ENCODE peak calls at places on chromosome 11, in six cellular contexts. One of them, this sample, is unnamed.

GRCh38 chr11:117669062-117669461 is 128.0 kb downstream of the DSCAML1 start:
- DNase-seq in DND-41: no peak
- DNase-seq in tibial nerve: no peak
- DNase-seq in choroid plexus epithelial cell: no peak
- DNase-seq in body of pancreas: no peak
- DNase-seq in brain microvascular endothelial cell: no peak
- DNase-seq in this sample: no peak

GRCh38 chr11:9533736-9534473 is 39.6 kb upstream of the WEE1 start:
- DNase-seq in DND-41: no peak
- DNase-seq in tibial nerve: no peak
- DNase-seq in choroid plexus epithelial cell: no peak
- DNase-seq in body of pancreas: no peak
- DNase-seq in brain microvascular endothelial cell: no peak
- DNase-seq in this sample: no peak

GRCh38 chr11:111575748-111576147 is 26.5 kb upstream of the SIK2 start:
- DNase-seq in DND-41: no peak
- DNase-seq in tibial nerve: no peak
- DNase-seq in choroid plexus epithelial cell: no peak
- DNase-seq in body of pancreas: no peak
- DNase-seq in brain microvascular endothelial cell: no peak
- DNase-seq in this sample: no peak

GRCh38 chr11:76794371-76795284 is 11.5 kb downstream of the TSKU start:
- DNase-seq in DND-41: no peak
- DNase-seq in tibial nerve: no peak
- DNase-seq in choroid plexus epithelial cell: no peak
- DNase-seq in body of pancreas: no peak
- DNase-seq in brain microvascular endothelial cell: no peak
- DNase-seq in this sample: no peak

GRCh38 chr11:86741489-86742435 is 58.6 kb upstream of the PRSS23 start:
- DNase-seq in DND-41: no peak
- DNase-seq in tibial nerve: no peak
- DNase-seq in choroid plexus epithelial cell: peak; percentile 91
- DNase-seq in body of pancreas: no peak
- DNase-seq in brain microvascular endothelial cell: peak; percentile 87
- DNase-seq in this sample: no peak

GRCh38 chr11:3929232-3929631 is 73.8 kb downstream of the STIM1 start:
- DNase-seq in DND-41: no peak
- DNase-seq in tibial nerve: no peak
- DNase-seq in choroid plexus epithelial cell: no peak
- DNase-seq in body of pancreas: peak; percentile 21
- DNase-seq in brain microvascular endothelial cell: no peak
- DNase-seq in this sample: no peak

GRCh38 chr11:76604652-76605241 is 65.8 kb downstream of the LRRC32 start:
- DNase-seq in DND-41: no peak
- DNase-seq in tibial nerve: no peak
- DNase-seq in choroid plexus epithelial cell: peak; percentile 57
- DNase-seq in body of pancreas: peak; percentile 72
- DNase-seq in brain microvascular endothelial cell: no peak
- DNase-seq in this sample: no peak

GRCh38 chr11:79864882-79865281 is 424.1 kb upstream of the TENM4 start:
- DNase-seq in DND-41: no peak
- DNase-seq in tibial nerve: no peak
- DNase-seq in choroid plexus epithelial cell: no peak
- DNase-seq in body of pancreas: no peak
- DNase-seq in brain microvascular endothelial cell: peak; percentile 1
- DNase-seq in this sample: no peak

GRCh38 chr11:1519028-1519736 is 32.6 kb upstream of the MOB2 start:
- DNase-seq in DND-41: no peak
- DNase-seq in tibial nerve: no peak
- DNase-seq in choroid plexus epithelial cell: no peak
- DNase-seq in body of pancreas: no peak
- DNase-seq in brain microvascular endothelial cell: no peak
- DNase-seq in this sample: no peak

GRCh38 chr11:70680781-70681281 is 282.5 kb downstream of the CTTN start:
- DNase-seq in DND-41: no peak
- DNase-seq in tibial nerve: no peak
- DNase-seq in choroid plexus epithelial cell: no peak
- DNase-seq in body of pancreas: no peak
- DNase-seq in brain microvascular endothelial cell: no peak
- DNase-seq in this sample: no peak

GRCh38 chr11:10973416-10973815 is 115.6 kb upstream of the ZBED5 start:
- DNase-seq in DND-41: no peak
- DNase-seq in tibial nerve: no peak
- DNase-seq in choroid plexus epithelial cell: no peak
- DNase-seq in body of pancreas: peak; percentile 6
- DNase-seq in brain microvascular endothelial cell: no peak
- DNase-seq in this sample: no peak

GRCh38 chr11:133928628-133929059 is 28.1 kb downstream of the IGSF9B start:
- DNase-seq in DND-41: peak; percentile 58
- DNase-seq in tibial nerve: no peak
- DNase-seq in choroid plexus epithelial cell: peak; percentile 5
- DNase-seq in body of pancreas: no peak
- DNase-seq in brain microvascular endothelial cell: no peak
- DNase-seq in this sample: no peak

GRCh38 chr11:62923634-62924411 is 2.7 kb upstream of the CHRM1 start:
- DNase-seq in DND-41: no peak
- DNase-seq in tibial nerve: no peak
- DNase-seq in choroid plexus epithelial cell: no peak
- DNase-seq in body of pancreas: no peak
- DNase-seq in brain microvascular endothelial cell: no peak
- DNase-seq in this sample: peak; percentile 71

GRCh38 chr11:14081541-14082211 is 119.2 kb downstream of the SPON1 start:
- DNase-seq in DND-41: no peak
- DNase-seq in tibial nerve: no peak
- DNase-seq in choroid plexus epithelial cell: no peak
- DNase-seq in body of pancreas: no peak
- DNase-seq in brain microvascular endothelial cell: no peak
- DNase-seq in this sample: no peak

GRCh38 chr11:78100276-78101040 is 20.8 kb upstream of the NDUFC2 start:
- DNase-seq in DND-41: no peak
- DNase-seq in tibial nerve: no peak
- DNase-seq in choroid plexus epithelial cell: no peak
- DNase-seq in body of pancreas: no peak
- DNase-seq in brain microvascular endothelial cell: no peak
- DNase-seq in this sample: no peak

GRCh38 chr11:129798212-129798611 is 17.4 kb upstream of the TMEM45B start:
- DNase-seq in DND-41: no peak
- DNase-seq in tibial nerve: no peak
- DNase-seq in choroid plexus epithelial cell: no peak
- DNase-seq in body of pancreas: no peak
- DNase-seq in brain microvascular endothelial cell: no peak
- DNase-seq in this sample: no peak

GRCh38 chr11:46369458-46370152 is 11.9 kb upstream of the MDK start:
- DNase-seq in DND-41: peak; percentile 65
- DNase-seq in tibial nerve: peak; percentile 22
- DNase-seq in choroid plexus epithelial cell: peak; percentile 88
- DNase-seq in body of pancreas: no peak
- DNase-seq in brain microvascular endothelial cell: peak; percentile 63
- DNase-seq in this sample: peak; percentile 70

GRCh38 chr11:102047305-102047924 is at the start of gene CFAP300:
- DNase-seq in DND-41: no peak
- DNase-seq in tibial nerve: peak; percentile 88
- DNase-seq in choroid plexus epithelial cell: peak; percentile 81
- DNase-seq in body of pancreas: peak; percentile 76
- DNase-seq in brain microvascular endothelial cell: peak; percentile 83
- DNase-seq in this sample: peak; percentile 34

GRCh38 chr11:47500121-47500520 is 51.2 kb upstream of the RAPSN start:
- DNase-seq in DND-41: no peak
- DNase-seq in tibial nerve: no peak
- DNase-seq in choroid plexus epithelial cell: no peak
- DNase-seq in body of pancreas: no peak
- DNase-seq in brain microvascular endothelial cell: no peak
- DNase-seq in this sample: no peak

GRCh38 chr11:73342633-73343032 is 33.6 kb upstream of the RELT start:
- DNase-seq in DND-41: no peak
- DNase-seq in tibial nerve: no peak
- DNase-seq in choroid plexus epithelial cell: no peak
- DNase-seq in body of pancreas: no peak
- DNase-seq in brain microvascular endothelial cell: no peak
- DNase-seq in this sample: no peak
- TF ChIP-seq CTCF in DND-41: no peak
- TF ChIP-seq CTCF in tibial nerve: no peak
- TF ChIP-seq CTCF in choroid plexus epithelial cell: no peak
- TF ChIP-seq CTCF in body of pancreas: no peak
- TF ChIP-seq CTCF in brain microvascular endothelial cell: no peak
- TF ChIP-seq CTCF in this sample: no peak

DNA sequence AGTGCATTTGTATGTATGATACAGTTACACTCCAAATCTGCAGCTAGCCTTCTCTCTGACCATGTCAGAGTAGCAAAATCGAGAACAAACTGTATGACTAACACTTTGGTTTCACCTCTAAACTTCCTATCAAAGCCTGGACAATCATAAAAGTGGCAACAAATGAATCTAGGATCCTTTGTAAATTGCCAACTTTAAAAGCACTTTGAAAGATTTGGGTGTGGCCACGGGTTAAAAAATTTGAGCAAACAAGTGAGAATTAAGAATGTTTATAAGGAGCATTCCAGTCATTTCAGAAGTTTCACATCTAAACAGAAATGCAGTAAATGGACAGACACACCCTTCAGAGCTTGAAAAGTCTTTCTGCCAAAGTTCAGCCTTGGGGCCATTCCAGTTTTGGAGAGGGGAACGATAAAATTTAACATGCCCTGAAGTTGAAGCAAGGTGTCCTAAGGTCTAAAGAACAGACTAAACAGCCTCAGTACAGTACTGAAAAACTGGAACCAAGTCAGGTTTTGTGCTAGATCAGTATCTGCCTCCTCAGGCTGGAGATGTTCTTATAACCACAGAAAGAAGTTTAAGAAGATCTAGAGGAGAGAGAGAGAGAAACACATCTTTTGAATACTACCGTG is 181.9 kb upstream of the BDNF start:
- DNase-seq in DND-41: no peak
- DNase-seq in tibial nerve: no peak
- DNase-seq in choroid plexus epithelial cell: peak; percentile 23
- DNase-seq in body of pancreas: no peak
- DNase-seq in brain microvascular endothelial cell: no peak
- DNase-seq in this sample: peak; percentile 50
- H3K4me3 ChIP-seq in DND-41: no peak overlapping the region
- H3K4me3 ChIP-seq in tibial nerve: no peak overlapping the region
- H3K4me3 ChIP-seq in choroid plexus epithelial cell: no peak overlapping the region
- H3K4me3 ChIP-seq in body of pancreas: no peak overlapping the region
- H3K4me3 ChIP-seq in brain microvascular endothelial cell: no peak overlapping the region
- H3K4me3 ChIP-seq in this sample: no peak overlapping the region

GRCh38 chr11:93025558-93026255 is 56.3 kb downstream of the MTNR1B start:
- DNase-seq in DND-41: no peak
- DNase-seq in tibial nerve: no peak
- DNase-seq in choroid plexus epithelial cell: no peak
- DNase-seq in body of pancreas: no peak
- DNase-seq in brain microvascular endothelial cell: no peak
- DNase-seq in this sample: no peak

GRCh38 chr11:93017821-93018690 is 48.6 kb downstream of the MTNR1B start:
- DNase-seq in DND-41: no peak
- DNase-seq in tibial nerve: no peak
- DNase-seq in choroid plexus epithelial cell: peak; percentile 46
- DNase-seq in body of pancreas: no peak
- DNase-seq in brain microvascular endothelial cell: no peak
- DNase-seq in this sample: no peak

GRCh38 chr11:93016595-93016994 is 47.1 kb downstream of the MTNR1B start:
- DNase-seq in DND-41: no peak
- DNase-seq in tibial nerve: no peak
- DNase-seq in choroid plexus epithelial cell: no peak
- DNase-seq in body of pancreas: no peak
- DNase-seq in brain microvascular endothelial cell: no peak
- DNase-seq in this sample: no peak

GRCh38 chr11:93024376-93024775 is 54.9 kb downstream of the MTNR1B start:
- DNase-seq in DND-41: no peak
- DNase-seq in tibial nerve: no peak
- DNase-seq in choroid plexus epithelial cell: no peak
- DNase-seq in body of pancreas: no peak
- DNase-seq in brain microvascular endothelial cell: no peak
- DNase-seq in this sample: no peak

DNA sequence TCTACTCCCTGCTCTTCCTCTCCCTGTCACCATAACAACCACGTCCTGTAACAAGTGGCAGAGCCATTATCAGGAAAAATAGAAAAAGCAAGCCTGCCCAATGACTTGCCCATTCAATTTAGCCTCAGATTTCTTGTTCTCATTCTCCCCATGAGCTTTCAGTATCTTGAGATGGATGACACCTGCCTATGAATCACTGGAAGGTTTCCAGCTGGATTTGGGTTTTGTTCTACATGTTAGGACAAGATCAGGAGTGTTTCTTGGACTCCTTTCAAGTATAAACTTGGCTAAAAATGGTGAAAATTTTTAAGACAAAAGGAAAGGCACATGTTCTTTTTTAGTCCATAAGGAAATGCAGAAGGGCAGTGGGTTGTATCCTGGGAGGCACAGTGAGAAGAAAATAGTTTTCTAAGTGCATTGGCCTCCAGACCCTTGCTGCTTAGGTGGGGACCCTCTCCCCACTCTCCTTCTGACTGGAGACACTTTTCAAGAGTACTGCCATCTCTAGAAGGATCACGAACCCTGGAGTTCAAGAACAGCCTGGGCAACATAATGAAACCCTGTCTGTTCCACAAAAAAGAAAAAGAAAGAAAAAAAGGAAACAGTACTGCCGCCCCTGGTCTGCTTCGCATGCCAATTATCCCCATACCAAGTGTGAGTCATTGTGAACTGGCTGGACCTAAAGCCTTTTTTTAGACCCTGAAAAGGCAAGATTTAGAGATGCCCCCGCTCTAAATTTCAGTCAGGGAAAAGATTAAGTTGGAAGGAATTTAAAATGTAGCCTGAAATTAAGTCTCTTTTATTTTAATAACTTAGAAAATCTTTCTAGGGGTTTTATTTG is 51.0 kb downstream of the MTNR1B start:
- DNase-seq in DND-41: no peak
- DNase-seq in tibial nerve: no peak
- DNase-seq in choroid plexus epithelial cell: peak; percentile 94
- DNase-seq in body of pancreas: no peak
- DNase-seq in brain microvascular endothelial cell: peak; percentile 43
- DNase-seq in this sample: no peak
- TF ChIP-seq CTCF in DND-41: no peak
- TF ChIP-seq CTCF in tibial nerve: no peak
- TF ChIP-seq CTCF in choroid plexus epithelial cell: no peak
- TF ChIP-seq CTCF in body of pancreas: no peak
- TF ChIP-seq CTCF in brain microvascular endothelial cell: peak; percentile 8
- TF ChIP-seq CTCF in this sample: no peak

GRCh38 chr11:68200639-68201038 is 12.5 kb downstream of the KMT5B start:
- DNase-seq in DND-41: no peak
- DNase-seq in tibial nerve: no peak
- DNase-seq in choroid plexus epithelial cell: peak; percentile 50
- DNase-seq in body of pancreas: no peak
- DNase-seq in brain microvascular endothelial cell: no peak
- DNase-seq in this sample: no peak

GRCh38 chr11:68202165-68202564 is 10.9 kb downstream of the KMT5B start:
- DNase-seq in DND-41: no peak
- DNase-seq in tibial nerve: no peak
- DNase-seq in choroid plexus epithelial cell: no peak
- DNase-seq in body of pancreas: no peak
- DNase-seq in brain microvascular endothelial cell: no peak
- DNase-seq in this sample: no peak

GRCh38 chr11:68211546-68211945 is 1.6 kb downstream of the KMT5B start:
- DNase-seq in DND-41: no peak
- DNase-seq in tibial nerve: no peak
- DNase-seq in choroid plexus epithelial cell: no peak
- DNase-seq in body of pancreas: peak; percentile 58
- DNase-seq in brain microvascular endothelial cell: no peak
- DNase-seq in this sample: no peak

GRCh38 chr11:68204402-68204801 is 8.7 kb downstream of the KMT5B start:
- DNase-seq in DND-41: no peak
- DNase-seq in tibial nerve: no peak
- DNase-seq in choroid plexus epithelial cell: no peak
- DNase-seq in body of pancreas: no peak
- DNase-seq in brain microvascular endothelial cell: no peak
- DNase-seq in this sample: peak; percentile 65

GRCh38 chr11:68206211-68206610 is 6.9 kb downstream of the KMT5B start:
- DNase-seq in DND-41: peak; percentile 45
- DNase-seq in tibial nerve: peak; percentile 53
- DNase-seq in choroid plexus epithelial cell: peak; percentile 82
- DNase-seq in body of pancreas: peak; percentile 51
- DNase-seq in brain microvascular endothelial cell: peak; percentile 35
- DNase-seq in this sample: peak; percentile 75
- H3K4me3 ChIP-seq in DND-41: no peak overlapping the region
- H3K4me3 ChIP-seq in tibial nerve: no peak overlapping the region
- H3K4me3 ChIP-seq in choroid plexus epithelial cell: no peak overlapping the region
- H3K4me3 ChIP-seq in body of pancreas: no peak overlapping the region
- H3K4me3 ChIP-seq in brain microvascular endothelial cell: no peak overlapping the region
- H3K4me3 ChIP-seq in this sample: no peak overlapping the region